ENCODE peak calls at places on chromosome 20, in ten cellular contexts. One of them, this sample, is unnamed.
A peak's percentile ranks its signal among the peaks of the same experiment; 100 is the strongest.

GRCh38 chr20:35305682-35306556 is 13.7 kb upstream of the FAM83C start:
- DNase-seq in GM04504: peak; percentile 99
- DNase-seq in EH: peak; percentile 100
- DNase-seq in neural crest cell: no peak
- DNase-seq in HEK293T: peak; percentile 33
- DNase-seq in SK-N-DZ: no peak
- DNase-seq in mesenchymal stem cell: peak; percentile 100
- DNase-seq in amygdala: no peak
- DNase-seq in left colon: no peak
- DNase-seq in NCI-H1105: no peak
- DNase-seq in this sample: no peak

GRCh38 chr20:33658510-33658909 is 3.6 kb upstream of the C20orf144 start:
- DNase-seq in GM04504: no peak
- DNase-seq in EH: no peak
- DNase-seq in neural crest cell: no peak
- DNase-seq in HEK293T: no peak
- DNase-seq in SK-N-DZ: no peak
- DNase-seq in mesenchymal stem cell: no peak
- DNase-seq in amygdala: no peak
- DNase-seq in left colon: peak; percentile 4
- DNase-seq in NCI-H1105: no peak
- DNase-seq in this sample: no peak

GRCh38 chr20:39751557-39752137 is 789.5 kb downstream of the DHX35 start:
- DNase-seq in GM04504: no peak
- DNase-seq in EH: no peak
- DNase-seq in neural crest cell: no peak
- DNase-seq in HEK293T: no peak
- DNase-seq in SK-N-DZ: no peak
- DNase-seq in mesenchymal stem cell: no peak
- DNase-seq in amygdala: no peak
- DNase-seq in left colon: no peak
- DNase-seq in NCI-H1105: no peak
- DNase-seq in this sample: no peak

GRCh38 chr20:32231847-32232246 is 24.2 kb downstream of the POFUT1 start:
- DNase-seq in GM04504: no peak
- DNase-seq in EH: peak; percentile 15
- DNase-seq in neural crest cell: no peak
- DNase-seq in HEK293T: no peak
- DNase-seq in SK-N-DZ: no peak
- DNase-seq in mesenchymal stem cell: no peak
- DNase-seq in amygdala: no peak
- DNase-seq in left colon: no peak
- DNase-seq in NCI-H1105: no peak
- DNase-seq in this sample: no peak

GRCh38 chr20:51359947-51360346 is 182.6 kb downstream of the NFATC2 start:
- DNase-seq in GM04504: no peak
- DNase-seq in EH: no peak
- DNase-seq in neural crest cell: no peak
- DNase-seq in HEK293T: no peak
- DNase-seq in SK-N-DZ: no peak
- DNase-seq in mesenchymal stem cell: no peak
- DNase-seq in amygdala: no peak
- DNase-seq in left colon: no peak
- DNase-seq in NCI-H1105: no peak
- DNase-seq in this sample: no peak

GRCh38 chr20:480044-480443 is 17.7 kb upstream of the TBC1D20 start:
- DNase-seq in GM04504: no peak
- DNase-seq in EH: no peak
- DNase-seq in neural crest cell: no peak
- DNase-seq in HEK293T: no peak
- DNase-seq in SK-N-DZ: no peak
- DNase-seq in mesenchymal stem cell: no peak
- DNase-seq in amygdala: no peak
- DNase-seq in left colon: no peak
- DNase-seq in NCI-H1105: no peak
- DNase-seq in this sample: no peak

GRCh38 chr20:20821496-20822260 is 109.2 kb upstream of the RALGAPA2 start:
- DNase-seq in GM04504: no peak
- DNase-seq in EH: no peak
- DNase-seq in neural crest cell: no peak
- DNase-seq in HEK293T: no peak
- DNase-seq in SK-N-DZ: no peak
- DNase-seq in mesenchymal stem cell: no peak
- DNase-seq in amygdala: no peak
- DNase-seq in left colon: no peak
- DNase-seq in NCI-H1105: no peak
- DNase-seq in this sample: no peak

GRCh38 chr20:33811763-33812672 is 870 bp downstream of the CHMP4B start:
- DNase-seq in GM04504: peak; percentile 71
- DNase-seq in EH: peak; percentile 86
- DNase-seq in neural crest cell: no peak
- DNase-seq in HEK293T: no peak
- DNase-seq in SK-N-DZ: no peak
- DNase-seq in mesenchymal stem cell: peak; percentile 96
- DNase-seq in amygdala: no peak
- DNase-seq in left colon: peak; percentile 48
- DNase-seq in NCI-H1105: no peak
- DNase-seq in this sample: no peak

GRCh38 chr20:24778585-24779031 is 170.5 kb upstream of the CST7 start:
- DNase-seq in GM04504: no peak
- DNase-seq in EH: no peak
- DNase-seq in neural crest cell: no peak
- DNase-seq in HEK293T: no peak
- DNase-seq in SK-N-DZ: no peak
- DNase-seq in mesenchymal stem cell: no peak
- DNase-seq in amygdala: no peak
- DNase-seq in left colon: peak; percentile 29
- DNase-seq in NCI-H1105: no peak
- DNase-seq in this sample: no peak

GRCh38 chr20:62378215-62378614 is 8.7 kb upstream of the RPS21 start:
- DNase-seq in GM04504: no peak
- DNase-seq in EH: no peak
- DNase-seq in neural crest cell: no peak
- DNase-seq in HEK293T: no peak
- DNase-seq in SK-N-DZ: no peak
- DNase-seq in mesenchymal stem cell: no peak
- DNase-seq in amygdala: no peak
- DNase-seq in left colon: no peak
- DNase-seq in NCI-H1105: no peak
- DNase-seq in this sample: no peak

GRCh38 chr20:3781153-3781910 is at the start of gene SPEF1:
- DNase-seq in GM04504: peak; percentile 91
- DNase-seq in EH: peak; percentile 98
- DNase-seq in neural crest cell: peak; percentile 67
- DNase-seq in HEK293T: peak; percentile 90
- DNase-seq in SK-N-DZ: peak; percentile 96
- DNase-seq in mesenchymal stem cell: peak; percentile 95
- DNase-seq in amygdala: no peak
- DNase-seq in left colon: peak; percentile 67
- DNase-seq in NCI-H1105: peak; percentile 93
- DNase-seq in this sample: peak; percentile 70

GRCh38 chr20:37343212-37343993 is 2.5 kb upstream of the SRC start:
- DNase-seq in GM04504: no peak
- DNase-seq in EH: no peak
- DNase-seq in neural crest cell: no peak
- DNase-seq in HEK293T: no peak
- DNase-seq in SK-N-DZ: no peak
- DNase-seq in mesenchymal stem cell: no peak
- DNase-seq in amygdala: no peak
- DNase-seq in left colon: peak; percentile 84
- DNase-seq in NCI-H1105: no peak
- DNase-seq in this sample: no peak

GRCh38 chr20:35702051-35702823 is 3.0 kb downstream of the ROMO1 start:
- DNase-seq in GM04504: peak; percentile 69
- DNase-seq in EH: peak; percentile 71
- DNase-seq in neural crest cell: no peak
- DNase-seq in HEK293T: no peak
- DNase-seq in SK-N-DZ: no peak
- DNase-seq in mesenchymal stem cell: peak; percentile 42
- DNase-seq in amygdala: no peak
- DNase-seq in left colon: no peak
- DNase-seq in NCI-H1105: no peak
- DNase-seq in this sample: no peak

GRCh38 chr20:62816879-62817873 is at the start of gene COL9A3:
- DNase-seq in GM04504: no peak
- DNase-seq in EH: no peak
- DNase-seq in neural crest cell: peak; percentile 59
- DNase-seq in HEK293T: no peak
- DNase-seq in SK-N-DZ: no peak
- DNase-seq in mesenchymal stem cell: no peak
- DNase-seq in amygdala: no peak
- DNase-seq in left colon: no peak
- DNase-seq in NCI-H1105: no peak
- DNase-seq in this sample: no peak

GRCh38 chr20:32564921-32565734 is 20.0 kb downstream of the NOL4L start:
- DNase-seq in GM04504: no peak
- DNase-seq in EH: no peak
- DNase-seq in neural crest cell: no peak
- DNase-seq in HEK293T: no peak
- DNase-seq in SK-N-DZ: peak; percentile 52
- DNase-seq in mesenchymal stem cell: peak; percentile 72
- DNase-seq in amygdala: peak; percentile 25
- DNase-seq in left colon: peak; percentile 35
- DNase-seq in NCI-H1105: no peak
- DNase-seq in this sample: no peak

GRCh38 chr20:47349365-47350180 is 6.9 kb downstream of the ZMYND8 start:
- DNase-seq in GM04504: no peak
- DNase-seq in EH: peak; percentile 38
- DNase-seq in neural crest cell: no peak
- DNase-seq in HEK293T: no peak
- DNase-seq in SK-N-DZ: no peak
- DNase-seq in mesenchymal stem cell: no peak
- DNase-seq in amygdala: no peak
- DNase-seq in left colon: no peak
- DNase-seq in NCI-H1105: no peak
- DNase-seq in this sample: no peak

This sample was measured in GM18507.